ENCODE peak calls at places on chromosomes 3 and 15, in seven cellular contexts. One of them, this sample, is unnamed. For H3K27me3, the result is how much of the 10 kb centered on the place peaks cover.

GRCh38 chr3:141233457-141234161 is 2.0 kb downstream of the PXYLP1 start:
- DNase-seq in astrocyte: no peak
- DNase-seq in left ventricle myocardium inferior: no peak
- DNase-seq in cardiac muscle cell: no peak
- DNase-seq in bronchial epithelial cell: no peak
- DNase-seq in neural progenitor cell: no peak
- DNase-seq in BE2C: peak
- DNase-seq in this sample: no peak

GRCh38 chr15:25596644-25597562 is 158.1 kb upstream of the UBE3A start:
- DNase-seq in astrocyte: no peak
- DNase-seq in left ventricle myocardium inferior: no peak
- DNase-seq in cardiac muscle cell: no peak
- DNase-seq in bronchial epithelial cell: no peak
- DNase-seq in neural progenitor cell: no peak
- DNase-seq in BE2C: no peak
- DNase-seq in this sample: no peak

GRCh38 chr15:67174864-67175573 is 79.4 kb downstream of the AAGAB start:
- DNase-seq in astrocyte: peak
- DNase-seq in left ventricle myocardium inferior: no peak
- DNase-seq in cardiac muscle cell: no peak
- DNase-seq in bronchial epithelial cell: peak
- DNase-seq in neural progenitor cell: no peak
- DNase-seq in BE2C: peak
- DNase-seq in this sample: peak

GRCh38 chr3:45034612-45035252 is 8.6 kb downstream of the CLEC3B start:
- DNase-seq in astrocyte: no peak
- DNase-seq in left ventricle myocardium inferior: peak
- DNase-seq in cardiac muscle cell: no peak
- DNase-seq in bronchial epithelial cell: no peak
- DNase-seq in neural progenitor cell: no peak
- DNase-seq in BE2C: no peak
- DNase-seq in this sample: no peak

GRCh38 chr3:11056531-11057050 is 64.0 kb downstream of the SLC6A1 start:
- DNase-seq in astrocyte: no peak
- DNase-seq in left ventricle myocardium inferior: no peak
- DNase-seq in cardiac muscle cell: no peak
- DNase-seq in bronchial epithelial cell: no peak
- DNase-seq in neural progenitor cell: no peak
- DNase-seq in BE2C: no peak
- DNase-seq in this sample: no peak

GRCh38 chr15:85024003-85024402 is 42.3 kb downstream of the PDE8A start:
- DNase-seq in astrocyte: no peak
- DNase-seq in left ventricle myocardium inferior: no peak
- DNase-seq in cardiac muscle cell: no peak
- DNase-seq in bronchial epithelial cell: no peak
- DNase-seq in neural progenitor cell: no peak
- DNase-seq in BE2C: no peak
- DNase-seq in this sample: no peak

GRCh38 chr15:35170216-35170615 is 85.1 kb upstream of the NANOGP8 start:
- DNase-seq in astrocyte: peak
- DNase-seq in left ventricle myocardium inferior: no peak
- DNase-seq in cardiac muscle cell: no peak
- DNase-seq in bronchial epithelial cell: no peak
- DNase-seq in neural progenitor cell: no peak
- DNase-seq in BE2C: no peak
- DNase-seq in this sample: no peak

GRCh38 chr15:40150163-40150925 is 10.5 kb upstream of the BUB1B start:
- DNase-seq in astrocyte: peak
- DNase-seq in left ventricle myocardium inferior: no peak
- DNase-seq in cardiac muscle cell: no peak
- DNase-seq in bronchial epithelial cell: peak
- DNase-seq in neural progenitor cell: no peak
- DNase-seq in BE2C: peak
- DNase-seq in this sample: no peak

GRCh38 chr15:52348056-52348745 is 52.6 kb upstream of the MYO5C start:
- DNase-seq in astrocyte: no peak
- DNase-seq in left ventricle myocardium inferior: no peak
- DNase-seq in cardiac muscle cell: peak
- DNase-seq in bronchial epithelial cell: no peak
- DNase-seq in neural progenitor cell: no peak
- DNase-seq in BE2C: no peak
- DNase-seq in this sample: no peak

GRCh38 chr3:88807471-88808090 is 299.8 kb upstream of the EPHA3 start:
- DNase-seq in astrocyte: peak
- DNase-seq in left ventricle myocardium inferior: no peak
- DNase-seq in cardiac muscle cell: no peak
- DNase-seq in bronchial epithelial cell: peak
- DNase-seq in neural progenitor cell: peak
- DNase-seq in BE2C: no peak
- DNase-seq in this sample: no peak

GRCh38 chr3:191637611-191638010 is 176.6 kb downstream of the PYDC2 start:
- DNase-seq in astrocyte: no peak
- DNase-seq in left ventricle myocardium inferior: no peak
- DNase-seq in cardiac muscle cell: no peak
- DNase-seq in bronchial epithelial cell: no peak
- DNase-seq in neural progenitor cell: no peak
- DNase-seq in BE2C: no peak
- DNase-seq in this sample: no peak

GRCh38 chr3:179348325-179349013 is 960 bp downstream of the MFN1 start:
- DNase-seq in astrocyte: no peak
- DNase-seq in left ventricle myocardium inferior: no peak
- DNase-seq in cardiac muscle cell: no peak
- DNase-seq in bronchial epithelial cell: peak
- DNase-seq in neural progenitor cell: peak
- DNase-seq in BE2C: no peak
- DNase-seq in this sample: no peak

GRCh38 chr15:94231728-94232086 is 346 bp downstream of the MCTP2 start:
- DNase-seq in astrocyte: no peak
- DNase-seq in left ventricle myocardium inferior: no peak
- DNase-seq in cardiac muscle cell: peak
- DNase-seq in bronchial epithelial cell: peak
- DNase-seq in neural progenitor cell: peak
- DNase-seq in BE2C: no peak
- DNase-seq in this sample: no peak

GRCh38 chr3:126483321-126483761 is 7.7 kb upstream of the ZXDC start:
- DNase-seq in astrocyte: no peak
- DNase-seq in left ventricle myocardium inferior: no peak
- DNase-seq in cardiac muscle cell: no peak
- DNase-seq in bronchial epithelial cell: no peak
- DNase-seq in neural progenitor cell: no peak
- DNase-seq in BE2C: no peak
- DNase-seq in this sample: no peak

GRCh38 chr3:175193815-175194518 is 334.8 kb downstream of the NAALADL2 start:
- DNase-seq in astrocyte: peak
- DNase-seq in left ventricle myocardium inferior: no peak
- DNase-seq in cardiac muscle cell: no peak
- DNase-seq in bronchial epithelial cell: peak
- DNase-seq in neural progenitor cell: no peak
- DNase-seq in BE2C: no peak
- DNase-seq in this sample: no peak

GRCh38 chr3:59364471-59364870 is 314.6 kb upstream of the CFAP20DC start:
- DNase-seq in astrocyte: peak
- DNase-seq in left ventricle myocardium inferior: no peak
- DNase-seq in cardiac muscle cell: no peak
- DNase-seq in bronchial epithelial cell: peak
- DNase-seq in neural progenitor cell: no peak
- DNase-seq in BE2C: no peak
- DNase-seq in this sample: no peak

GRCh38 chr15:74291101-74292071 is 55.3 kb downstream of the CCDC33 start:
- DNase-seq in astrocyte: peak
- DNase-seq in left ventricle myocardium inferior: peak
- DNase-seq in cardiac muscle cell: peak
- DNase-seq in bronchial epithelial cell: peak
- DNase-seq in neural progenitor cell: peak
- DNase-seq in BE2C: peak
- DNase-seq in this sample: peak
- H3K4me3 ChIP-seq in astrocyte: peak
- H3K4me3 ChIP-seq in left ventricle myocardium inferior: no peak
- H3K4me3 ChIP-seq in cardiac muscle cell: no peak
- H3K4me3 ChIP-seq in bronchial epithelial cell: no peak
- H3K4me3 ChIP-seq in neural progenitor cell: no peak
- H3K4me3 ChIP-seq in BE2C: peak
- H3K4me3 ChIP-seq in this sample: no peak

DNA sequence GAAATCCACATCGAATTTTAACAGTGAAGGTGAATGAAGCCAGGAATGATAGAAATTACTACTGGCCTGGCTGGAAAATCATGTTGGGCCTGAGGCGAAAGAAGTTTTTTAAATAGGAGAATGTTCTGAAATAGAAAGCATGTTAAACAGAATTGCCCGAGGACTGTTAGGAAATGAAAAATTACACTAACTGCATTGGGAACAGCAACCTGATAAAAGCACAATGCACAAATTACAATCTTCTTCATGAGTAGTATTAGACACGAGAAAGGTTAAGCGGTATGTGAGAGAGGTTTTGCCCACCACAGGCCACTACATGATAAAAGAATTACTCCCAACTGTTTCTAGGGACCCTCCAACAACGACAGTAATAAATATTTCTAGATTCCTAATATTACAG is 18.9 kb downstream of the GBE1 start:
- DNase-seq in astrocyte: no peak
- DNase-seq in left ventricle myocardium inferior: no peak
- DNase-seq in cardiac muscle cell: no peak
- DNase-seq in bronchial epithelial cell: no peak
- DNase-seq in neural progenitor cell: no peak
- DNase-seq in BE2C: no peak
- DNase-seq in this sample: no peak
- H3K27me3 ChIP-seq in astrocyte: under half
- H3K27me3 ChIP-seq in left ventricle myocardium inferior: under half
- H3K27me3 ChIP-seq in cardiac muscle cell: under half
- H3K27me3 ChIP-seq in bronchial epithelial cell: under half
- H3K27me3 ChIP-seq in neural progenitor cell: under half
- H3K27me3 ChIP-seq in BE2C: under half
- H3K27me3 ChIP-seq in this sample: under half

GRCh38 chr3:183265713-183266417 is 12.8 kb downstream of the B3GNT5 start:
- DNase-seq in astrocyte: peak
- DNase-seq in left ventricle myocardium inferior: no peak
- DNase-seq in cardiac muscle cell: no peak
- DNase-seq in bronchial epithelial cell: peak
- DNase-seq in neural progenitor cell: peak
- DNase-seq in BE2C: no peak
- DNase-seq in this sample: no peak
- H3K4me3 ChIP-seq in astrocyte: peak
- H3K4me3 ChIP-seq in left ventricle myocardium inferior: peak
- H3K4me3 ChIP-seq in cardiac muscle cell: no peak
- H3K4me3 ChIP-seq in bronchial epithelial cell: peak
- H3K4me3 ChIP-seq in neural progenitor cell: peak
- H3K4me3 ChIP-seq in BE2C: no peak
- H3K4me3 ChIP-seq in this sample: no peak

GRCh38 chr3:128501431-128501830 is 8.4 kb upstream of the GATA2 start:
- DNase-seq in astrocyte: no peak
- DNase-seq in left ventricle myocardium inferior: no peak
- DNase-seq in cardiac muscle cell: no peak
- DNase-seq in bronchial epithelial cell: no peak
- DNase-seq in neural progenitor cell: no peak
- DNase-seq in BE2C: no peak
- DNase-seq in this sample: no peak
- H3K27me3 ChIP-seq in astrocyte: under half
- H3K27me3 ChIP-seq in left ventricle myocardium inferior: half or more
- H3K27me3 ChIP-seq in cardiac muscle cell: under half
- H3K27me3 ChIP-seq in bronchial epithelial cell: under half
- H3K27me3 ChIP-seq in neural progenitor cell: half or more
- H3K27me3 ChIP-seq in BE2C: under half
- H3K27me3 ChIP-seq in this sample: under half

GRCh38 chr3:39277893-39278615 is 1.8 kb downstream of the CX3CR1 start:
- DNase-seq in astrocyte: no peak
- DNase-seq in left ventricle myocardium inferior: no peak
- DNase-seq in cardiac muscle cell: no peak
- DNase-seq in bronchial epithelial cell: no peak
- DNase-seq in neural progenitor cell: no peak
- DNase-seq in BE2C: no peak
- DNase-seq in this sample: no peak
- H3K4me3 ChIP-seq in astrocyte: no peak
- H3K4me3 ChIP-seq in left ventricle myocardium inferior: no peak
- H3K4me3 ChIP-seq in cardiac muscle cell: no peak
- H3K4me3 ChIP-seq in bronchial epithelial cell: no peak
- H3K4me3 ChIP-seq in neural progenitor cell: no peak
- H3K4me3 ChIP-seq in BE2C: no peak
- H3K4me3 ChIP-seq in this sample: no peak

GRCh38 chr3:123397050-123397590 is 51.8 kb downstream of the ADCY5 start:
- DNase-seq in astrocyte: no peak
- DNase-seq in left ventricle myocardium inferior: no peak
- DNase-seq in cardiac muscle cell: no peak
- DNase-seq in bronchial epithelial cell: no peak
- DNase-seq in neural progenitor cell: no peak
- DNase-seq in BE2C: no peak
- DNase-seq in this sample: no peak
- H3K27me3 ChIP-seq in astrocyte: under half
- H3K27me3 ChIP-seq in left ventricle myocardium inferior: under half
- H3K27me3 ChIP-seq in cardiac muscle cell: under half
- H3K27me3 ChIP-seq in bronchial epithelial cell: under half
- H3K27me3 ChIP-seq in neural progenitor cell: under half
- H3K27me3 ChIP-seq in BE2C: under half
- H3K27me3 ChIP-seq in this sample: under half

This sample was measured in effector memory CD4-positive, alpha-beta T cell.